ENCODE peak calls at places on chromosome 17, in four cellular contexts. L is GM12878, O is HL-60, N is K562. J is an unnamed sample.

GRCh38 chr17:61766520-61766919 is 96.8 kb downstream of the BRIP1 start:
- DNase-seq in L (no peak), O (no peak), N (no peak), J (no peak)

GRCh38 chr17:79186406-79186805 is 111.8 kb downstream of the ENGASE start:
- DNase-seq in L (no peak), O (no peak), N (no peak), J (no peak)

GRCh38 chr17:56577190-56577589 is 16.3 kb upstream of the NOG start:
- DNase-seq in L (no peak), O (no peak), N (no peak), J (no peak)

GRCh38 chr17:61904094-61904710 is 23.6 kb downstream of the INTS2 start:
- DNase-seq in L (peak), O (no peak), N (no peak), J (peak)

GRCh38 chr17:36947922-36948716 is 635 bp upstream of the AATF start:
- DNase-seq in L (no peak), O (no peak), N (no peak), J (no peak)

GRCh38 chr17:18037482-18037881 is 1.5 kb downstream of the ATPAF2 start:
- DNase-seq in L (no peak), O (peak), N (no peak), J (no peak)

GRCh38 chr17:44794699-44795413 is 35.2 kb downstream of the GJC1 start:
- DNase-seq in L (no peak), O (peak), N (no peak), J (no peak)

GRCh38 chr17:42289863-42290165 is 1.5 kb downstream of the STAT5A start:
- DNase-seq in L (no peak), O (no peak), N (no peak), J (no peak)

GRCh38 chr17:79287743-79288142 is 213.1 kb downstream of the ENGASE start:
- DNase-seq in L (no peak), O (no peak), N (no peak), J (no peak)

GRCh38 chr17:290121-290521 is 62.5 kb downstream of the RPH3AL start:
- DNase-seq in L (no peak), O (no peak), N (no peak), J (no peak)

GRCh38 chr17:78438694-78439325 is 60.4 kb downstream of the PGS1 start:
- DNase-seq in L (no peak), O (no peak), N (no peak), J (no peak)

GRCh38 chr17:78675316-78675616 is 98.1 kb upstream of the DNAH17 start:
- DNase-seq in L (no peak), O (no peak), N (no peak), J (no peak)

GRCh38 chr17:82837586-82838320 is 2.1 kb downstream of the ZNF750 start:
- DNase-seq in L (no peak), O (no peak), N (no peak), J (no peak)

GRCh38 chr17:42563543-42563942 is 1.6 kb downstream of the COASY start:
- DNase-seq in L (no peak), O (no peak), N (no peak), J (no peak)

GRCh38 chr17:67026341-67026740 is 18.0 kb upstream of the CACNG1 start:
- DNase-seq in L (no peak), O (no peak), N (no peak), J (no peak)

GRCh38 chr17:61458491-61459433 is 6.5 kb downstream of the TBX4 start:
- DNase-seq in L (no peak), O (no peak), N (no peak), J (no peak)

GRCh38 chr17:17818088-17818526 is 18.7 kb downstream of the SREBF1 start:
- DNase-seq in L (no peak), O (no peak), N (peak), J (peak)

GRCh38 chr17:2150871-2151270 is 96.0 kb downstream of the HIC1 start:
- DNase-seq in L (no peak), O (no peak), N (no peak), J (no peak)

GRCh38 chr17:46163316-46163715 is 29.9 kb downstream of the KANSL1 start:
- DNase-seq in L (no peak), O (peak), N (no peak), J (no peak)

GRCh38 chr17:72373910-72374741 is 253.3 kb downstream of the SOX9 start:
- DNase-seq in L (no peak), O (no peak), N (no peak), J (no peak)

GRCh38 chr17:82985973-82986372 is 93.4 kb upstream of the METRNL start:
- DNase-seq in L (no peak), O (peak), N (no peak), J (peak)

GRCh38 chr17:28225271-28225670 is 93.7 kb upstream of the TMEM97 start:
- DNase-seq in L (no peak), O (no peak), N (no peak), J (no peak)

GRCh38 chr17:35906559-35907265 is 23.9 kb downstream of the RDM1 start:
- DNase-seq in L (no peak), O (no peak), N (no peak), J (no peak)

GRCh38 chr17:37725021-37725585 is 19.8 kb downstream of the HNF1B start:
- DNase-seq in L (no peak), O (no peak), N (no peak), J (no peak)

GRCh38 chr17:66841328-66841727 is 6.4 kb downstream of the CACNG5 start:
- DNase-seq in L (no peak), O (no peak), N (no peak), J (no peak)

GRCh38 chr17:63626551-63627228 is 4.5 kb downstream of the MAP3K3 start:
- DNase-seq in L (no peak), O (no peak), N (no peak), J (no peak)

GRCh38 chr17:73750975-73751374 is 106.7 kb upstream of the SDK2 start:
- DNase-seq in L (no peak), O (no peak), N (no peak), J (no peak)

DNA sequence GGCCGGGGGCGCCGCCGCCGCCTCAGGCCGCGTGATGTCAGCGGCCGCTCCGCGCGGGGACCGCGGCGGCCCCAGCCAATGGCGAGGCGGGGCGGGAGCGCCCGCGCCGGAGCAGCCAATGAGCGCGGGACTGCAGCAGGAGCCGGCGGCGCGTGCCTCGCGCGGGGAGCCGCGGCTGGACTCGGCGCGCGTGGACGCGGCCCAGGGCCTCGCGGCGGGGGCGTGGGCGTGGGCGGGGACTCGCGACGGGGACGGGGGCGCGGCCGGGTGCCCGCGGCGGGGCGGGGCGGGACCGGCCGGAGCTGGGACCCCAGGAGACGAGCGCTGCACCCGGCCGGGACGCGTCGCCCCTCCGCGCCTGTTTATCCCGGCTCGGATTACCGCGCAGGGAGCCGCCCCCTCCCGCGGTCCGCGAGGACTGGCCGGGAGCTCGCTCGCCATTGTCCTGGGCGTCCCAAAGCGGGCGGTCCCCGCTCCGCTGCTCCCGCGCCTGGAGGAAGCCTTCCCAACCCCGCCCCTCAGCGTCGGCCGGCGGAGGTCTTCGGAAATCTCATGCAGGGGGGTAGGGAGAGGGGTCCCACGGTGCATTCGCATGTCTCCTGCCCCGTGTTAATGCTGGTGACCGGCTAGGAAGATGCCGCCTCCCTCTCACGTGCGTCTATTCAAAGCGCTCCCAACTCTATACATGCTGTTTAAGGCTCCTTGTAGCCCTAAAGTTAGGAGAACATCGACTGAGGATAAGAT is at the start of gene RNF157:
- DNase-seq in L (no peak), O (no peak), N (peak), J (peak)
- TF ChIP-seq POLR2AphosphoS5 in L (no peak), O (no peak), N (peak), J (no peak)

GRCh38 chr17:48592592-48592991 is 987 bp downstream of the HOXB5 start:
- DNase-seq in L (no peak), O (no peak), N (no peak), J (no peak)
- TF ChIP-seq SPI1 in L (no peak), O (no peak), N (no peak), J (no peak)

DNA sequence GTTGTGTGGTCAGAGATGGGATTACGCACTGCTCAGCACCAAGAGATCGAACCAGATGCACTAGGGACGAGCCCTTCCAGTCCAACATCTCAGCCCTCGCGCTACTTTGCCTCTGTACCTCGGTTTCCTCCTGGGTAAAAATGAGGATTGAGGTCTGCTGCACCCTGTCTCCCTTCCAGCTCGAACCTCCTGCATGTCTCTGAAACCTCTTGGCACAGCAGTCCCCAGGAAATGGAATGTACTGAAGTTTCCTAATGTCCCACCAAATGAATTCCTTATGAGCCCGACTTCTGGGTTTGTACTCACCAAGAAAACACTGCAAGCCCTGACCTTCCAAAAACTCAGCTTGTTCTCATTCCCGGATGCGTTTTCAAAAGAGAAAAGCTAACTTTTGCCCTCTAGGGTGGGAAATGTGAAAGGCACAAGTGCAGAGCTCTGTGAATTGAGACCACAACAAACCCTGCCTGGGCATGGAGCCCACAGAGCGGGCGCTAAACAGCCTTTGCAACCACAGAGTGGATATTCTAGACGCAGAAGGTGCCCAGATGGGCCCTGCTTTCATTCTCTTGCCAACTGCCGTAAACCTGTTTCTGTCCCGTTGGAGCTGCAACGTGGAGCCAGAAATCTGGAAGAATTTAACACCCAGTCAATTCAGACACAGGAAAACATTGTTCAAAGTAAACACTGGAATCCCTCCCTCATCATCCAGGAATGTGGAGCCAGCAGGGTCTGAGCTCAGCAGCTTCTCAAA is 10.3 kb downstream of the CDRT4 start:
- DNase-seq in L (no peak), O (no peak), N (no peak), J (no peak)
- TF ChIP-seq POLR2AphosphoS5 in L (no peak), O (no peak), N (no peak), J (no peak)

DNA sequence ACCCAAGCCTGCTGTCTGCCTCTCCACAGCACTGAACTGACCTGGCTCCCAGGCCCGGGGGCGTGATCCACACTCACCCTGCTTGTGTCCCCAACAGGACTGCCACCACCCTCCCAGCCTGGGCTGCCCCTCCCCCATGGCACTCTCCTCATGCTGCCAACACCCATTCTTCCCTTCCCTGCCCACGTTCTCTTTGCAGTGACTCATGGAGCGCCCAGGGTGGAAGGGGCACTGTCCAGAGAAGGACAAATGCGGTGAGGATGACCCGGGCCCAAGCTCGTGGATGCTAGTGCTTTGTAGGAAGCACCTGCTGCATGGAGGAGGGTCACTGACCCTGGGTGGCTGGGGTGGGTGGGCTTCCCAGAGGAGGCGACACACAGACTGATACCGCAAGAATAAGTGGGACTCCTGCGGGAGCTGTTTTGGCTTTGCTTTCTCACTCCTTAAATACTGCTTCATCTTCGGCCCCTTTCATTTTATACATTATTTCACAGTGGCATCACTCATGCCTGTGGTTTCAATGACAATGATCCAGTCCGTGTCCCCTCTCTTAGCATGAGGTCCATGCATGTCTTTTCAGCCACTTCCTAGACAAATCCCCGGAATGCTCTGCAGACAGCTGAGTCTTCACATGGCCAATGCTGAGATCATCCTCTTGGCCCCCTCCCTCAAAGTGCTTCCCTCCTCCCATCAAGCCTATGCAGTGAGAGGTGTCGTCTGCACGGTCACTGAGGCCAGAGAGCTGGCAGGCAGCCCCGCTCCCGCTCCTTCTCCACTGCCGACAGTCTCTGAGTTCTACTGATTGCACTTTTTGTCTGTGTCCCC is 17.6 kb downstream of the CDK5R1 start:
- DNase-seq in L (no peak), O (peak), N (no peak), J (no peak)
- TF ChIP-seq SPI1 in L (no peak), O (no peak), N (no peak), J (no peak)

DNA sequence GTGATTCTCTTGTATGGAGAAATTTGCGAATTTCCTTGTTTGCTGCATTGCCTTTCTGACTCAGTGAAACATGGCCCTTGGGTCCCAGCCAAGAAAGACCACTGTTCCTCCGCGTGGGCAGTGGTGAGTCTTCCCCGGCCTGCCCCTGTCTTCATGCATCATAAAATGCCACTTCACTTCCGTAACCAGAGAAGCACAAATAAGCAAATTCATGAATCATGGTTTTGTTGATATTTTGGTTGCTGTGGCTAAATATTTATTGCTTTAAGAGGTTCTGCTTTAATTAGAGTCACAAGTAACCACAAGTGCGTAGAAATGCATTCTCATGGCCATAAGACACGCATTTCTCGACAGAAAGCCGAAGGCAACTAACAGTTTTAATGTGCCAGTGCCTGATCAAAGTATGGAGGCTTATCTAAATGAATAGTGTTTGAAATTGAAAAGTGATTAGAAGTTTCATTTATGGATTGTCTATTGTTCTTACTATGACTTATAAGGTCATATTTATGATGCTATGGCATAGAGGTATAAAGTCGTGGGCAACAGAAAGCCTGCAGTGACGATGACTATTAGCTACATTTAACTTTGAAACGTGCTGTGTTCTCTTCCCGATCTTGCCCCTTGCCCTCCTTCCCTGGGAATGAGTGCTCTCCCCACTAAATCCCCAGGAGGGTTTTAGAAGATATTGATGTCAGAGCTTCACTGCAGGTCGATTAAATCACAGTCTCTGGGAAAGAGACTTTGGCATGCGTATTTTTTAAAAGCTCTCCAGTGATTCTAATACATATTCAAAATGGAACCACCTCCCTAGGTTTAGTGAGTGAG is 76.0 kb downstream of the WIPI1 start:
- DNase-seq in L (no peak), O (no peak), N (no peak), J (no peak)
- TF ChIP-seq POLR2AphosphoS5 in L (no peak), O (no peak), N (no peak), J (no peak)

GRCh38 chr17:16483021-16483645 is 8.9 kb downstream of the LRRC75A start:
- DNase-seq in L (no peak), O (no peak), N (no peak), J (no peak)
- TF ChIP-seq SPI1 in L (no peak), O (no peak), N (no peak), J (no peak)

DNA sequence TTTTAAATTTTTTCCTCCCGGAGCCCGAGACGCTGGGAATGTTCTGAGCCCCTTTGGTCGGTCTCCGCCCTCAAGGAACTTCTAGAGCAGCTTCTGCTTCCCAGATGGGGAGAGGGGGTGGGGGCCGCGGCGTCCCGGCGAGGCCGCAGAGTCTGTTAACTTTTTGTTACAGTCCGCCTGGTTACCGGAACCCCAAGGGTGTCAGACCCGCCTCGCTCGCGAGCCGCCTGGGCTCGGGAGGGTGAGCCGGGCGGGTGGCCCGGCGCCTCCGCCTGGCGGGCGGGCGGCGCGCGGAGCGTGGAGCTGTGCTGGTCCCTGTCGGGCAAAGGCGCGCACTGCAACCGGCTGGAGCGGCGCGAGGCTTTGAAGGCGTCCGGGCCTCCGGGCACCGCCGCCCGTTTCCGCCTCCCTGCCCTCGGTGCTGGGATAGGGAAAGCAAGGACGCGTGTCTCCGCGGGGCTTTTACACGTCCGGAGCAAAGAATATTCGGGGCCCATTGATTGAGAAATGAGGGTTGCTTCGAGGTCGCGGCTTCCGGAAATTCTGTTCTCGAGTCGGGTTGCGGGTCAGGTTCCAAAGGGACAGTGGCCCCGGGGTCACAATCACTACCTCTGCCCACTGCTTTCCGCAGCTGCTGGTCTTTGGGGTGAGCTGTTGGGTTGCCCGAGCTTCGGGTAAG is 1.7 kb downstream of the HS3ST3B1 start:
- DNase-seq in L (no peak), O (peak), N (peak), J (peak)
- TF ChIP-seq POLR2AphosphoS5 in L (no peak), O (no peak), N (no peak), J (no peak)

GRCh38 chr17:9322298-9322697 is 253.3 kb downstream of the STX8 start:
- DNase-seq in L (no peak), O (no peak), N (no peak), J (no peak)
- TF ChIP-seq SPI1 in L (no peak), O (no peak), N (no peak), J (no peak)